ENCODE peak calls at places on chromosomes 12 and 14, in four cellular contexts. E is AG10803, P is IMR-90, V is ascending aorta. C is an unnamed sample.

GRCh38 chr12:5377997-5378596 is 53.8 kb upstream of the NTF3 start:
- DNase-seq in E (peak; percentile 67), P (no peak), V (no peak), C (no peak)

GRCh38 chr12:24705741-24706358 is 243.1 kb downstream of the BCAT1 start:
- DNase-seq in E (peak; percentile 2), P (peak; percentile 29), V (no peak), C (peak; percentile 9)

GRCh38 chr12:5220835-5221234 is 177.2 kb downstream of the KCNA5 start:
- DNase-seq in E (peak; percentile 16), P (peak; percentile 11), V (no peak), C (no peak)

GRCh38 chr12:94100990-94101901 is 47.1 kb upstream of the PLXNC1 start:
- DNase-seq in E (peak; percentile 63), P (peak; percentile 58), V (no peak), C (peak; percentile 81)

GRCh38 chr12:49705479-49706267 is 1.5 kb downstream of the FMNL3 start:
- DNase-seq in E (peak; percentile 68), P (peak; percentile 84), V (peak; percentile 24), C (peak; percentile 56)

GRCh38 chr12:94290353-94290752 is 142.0 kb downstream of the PLXNC1 start:
- DNase-seq in E (no peak), P (no peak), V (no peak), C (no peak)

GRCh38 chr14:44895716-44896115 is 66.0 kb downstream of the KLHL28 start:
- DNase-seq in E (peak; percentile 89), P (peak; percentile 90), V (no peak), C (peak; percentile 30)

GRCh38 chr12:67998379-67998778 is 9.1 kb downstream of the IFNG-AS1 start:
- DNase-seq in E (no peak), P (no peak), V (no peak), C (no peak)

GRCh38 chr12:92784795-92785562 is 82.2 kb downstream of the PLEKHG7 start:
- DNase-seq in E (peak; percentile 65), P (peak; percentile 79), V (no peak), C (peak; percentile 84)

GRCh38 chr12:73935817-73936216 is 601.8 kb upstream of the ATXN7L3B start:
- DNase-seq in E (no peak), P (no peak), V (no peak), C (no peak)

GRCh38 chr12:89927226-89927698 is 218.6 kb upstream of the ATP2B1 start:
- DNase-seq in E (no peak), P (no peak), V (no peak), C (no peak)

GRCh38 chr14:74049886-74050495 is 30.8 kb downstream of the BBOF1 start:
- DNase-seq in E (peak; percentile 17), P (no peak), V (no peak), C (no peak)

GRCh38 chr14:23095196-23096108 is at the start of gene C14orf119:
- DNase-seq in E (peak; percentile 99), P (peak; percentile 99), V (peak; percentile 99), C (peak; percentile 100)

GRCh38 chr12:81809829-81810595 is 50.9 kb upstream of the PPFIA2 start:
- DNase-seq in E (no peak), P (no peak), V (no peak), C (peak; percentile 9)

GRCh38 chr14:104361101-104361591 is 218.4 kb upstream of the C14orf180 start:
- DNase-seq in E (no peak), P (no peak), V (peak; percentile 4), C (no peak)

GRCh38 chr14:47435331-47435965 is 240.0 kb downstream of the MDGA2 start:
- DNase-seq in E (no peak), P (no peak), V (no peak), C (no peak)

GRCh38 chr12:91009319-91009950 is 4.7 kb upstream of the EPYC start:
- DNase-seq in E (no peak), P (peak; percentile 41), V (no peak), C (peak; percentile 9)

GRCh38 chr12:93552427-93552826 is 20.0 kb upstream of the SOCS2 start:
- DNase-seq in E (no peak), P (no peak), V (no peak), C (no peak)

GRCh38 chr12:103930787-103931536 is 752 bp downstream of the HSP90B1 start:
- DNase-seq in E (peak; percentile 40), P (peak; percentile 30), V (no peak), C (peak; percentile 55)

GRCh38 chr14:101361451-101362433 is 199.6 kb upstream of the DIO3 start:
- DNase-seq in E (no peak), P (no peak), V (no peak), C (no peak)

GRCh38 chr14:101230851-101231550 is 327.5 kb upstream of the RTL1 start:
- DNase-seq in E (no peak), P (no peak), V (no peak), C (no peak)

GRCh38 chr14:31312934-31313333 is 105.3 kb upstream of the HECTD1 start:
- DNase-seq in E (no peak), P (no peak), V (no peak), C (no peak)

GRCh38 chr12:32261638-32262037 is 137.7 kb upstream of the FGD4 start:
- DNase-seq in E (no peak), P (no peak), V (no peak), C (no peak)

GRCh38 chr12:22709292-22709691 is 84.3 kb downstream of the ETNK1 start:
- DNase-seq in E (peak; percentile 32), P (no peak), V (no peak), C (peak; percentile 15)

GRCh38 chr12:121190523-121191031 is 19.4 kb upstream of the P2RX4 start:
- DNase-seq in E (peak; percentile 95), P (peak; percentile 97), V (no peak), C (peak; percentile 97)

GRCh38 chr12:52009081-52009751 is 2.5 kb downstream of the TAMALIN start:
- DNase-seq in E (no peak), P (no peak), V (no peak), C (no peak)

GRCh38 chr12:118238888-118239287 is 103.0 kb downstream of the PEBP1 start:
- DNase-seq in E (no peak), P (no peak), V (no peak), C (no peak)

GRCh38 chr12:22163594-22163993 is 117.6 kb downstream of the CMAS start:
- DNase-seq in E (no peak), P (no peak), V (no peak), C (no peak)

GRCh38 chr14:42930058-42930457 is 1323.4 kb downstream of the LRFN5 start:
- DNase-seq in E (no peak), P (peak; percentile 58), V (no peak), C (no peak)

GRCh38 chr14:69355955-69356321 is 42.2 kb downstream of the ERH start:
- DNase-seq in E (peak; percentile 88), P (peak; percentile 78), V (peak; percentile 50), C (peak; percentile 73)

GRCh38 chr14:99995700-99996356 is 69.4 kb upstream of the EVL start:
- DNase-seq in E (peak; percentile 50), P (peak; percentile 54), V (no peak), C (peak; percentile 57)

GRCh38 chr14:74299061-74299545 is 3.6 kb downstream of the ABCD4 start:
- DNase-seq in E (peak; percentile 58), P (peak; percentile 34), V (no peak), C (peak; percentile 22)

GRCh38 chr12:109711596-109712461 is 1.8 kb upstream of the FAM222A start:
- DNase-seq in E (no peak), P (no peak), V (no peak), C (no peak)

GRCh38 chr12:15794836-15795235 is 5.6 kb upstream of the EPS8 start:
- DNase-seq in E (no peak), P (no peak), V (no peak), C (no peak)

GRCh38 chr14:96390965-96391292 is 999 bp upstream of the AK7 start:
- DNase-seq in E (no peak), P (no peak), V (no peak), C (no peak)

GRCh38 chr14:96393292-96393691 is 1.4 kb downstream of the AK7 start:
- DNase-seq in E (no peak), P (no peak), V (no peak), C (no peak)

GRCh38 chr14:96394047-96394815 is 2.3 kb downstream of the AK7 start:
- DNase-seq in E (no peak), P (no peak), V (no peak), C (no peak)

DNA sequence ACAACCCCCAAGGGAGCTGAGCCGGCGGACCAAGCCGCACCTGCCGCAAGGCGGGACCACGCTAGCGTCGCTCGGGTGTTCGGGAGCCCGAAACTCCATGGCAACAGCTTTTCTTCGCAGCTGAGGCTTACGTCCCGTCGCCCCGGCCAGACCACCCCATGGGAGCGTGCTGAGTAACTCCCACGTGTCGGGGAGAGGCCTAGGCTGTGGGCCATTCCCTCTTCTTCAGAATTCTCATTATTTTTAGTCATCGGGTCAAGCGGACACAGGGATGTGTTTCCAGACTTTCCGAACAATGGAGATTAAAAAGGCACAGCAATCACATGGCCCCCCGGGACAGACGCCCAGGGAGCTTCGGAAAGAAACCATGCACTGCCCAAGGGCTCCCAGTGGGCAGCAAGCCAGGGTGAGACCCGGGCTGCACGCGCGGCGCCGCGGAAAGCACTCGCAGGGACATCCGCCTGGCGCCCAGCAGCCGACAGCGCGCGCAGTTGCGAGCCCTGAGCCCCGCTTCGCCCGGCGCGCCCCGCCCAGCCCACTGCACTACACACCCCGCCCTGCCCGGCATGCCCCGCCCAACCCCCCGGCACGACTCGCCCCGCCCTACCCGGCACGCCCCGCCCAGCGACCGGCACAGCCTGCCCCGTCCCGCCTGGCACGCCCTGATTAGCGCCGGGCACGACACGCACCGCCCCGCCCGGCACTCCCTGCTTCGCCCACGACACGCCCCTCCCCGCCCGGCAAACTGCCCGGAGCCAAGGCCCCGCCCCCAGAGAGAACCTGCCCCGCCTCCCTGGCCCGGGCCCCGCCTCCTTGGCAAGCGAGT is 422 bp upstream of the AK7 start:
- DNase-seq in E (peak; percentile 93), P (peak; percentile 90), V (peak; percentile 82), C (peak; percentile 95)
- H3K4me3 ChIP-seq in E (peak overlapping the region; percentile 74), P (peak overlapping the region; percentile 95), V (peak overlapping the region; percentile 41), C (peak overlapping the region; percentile 67)

DNA sequence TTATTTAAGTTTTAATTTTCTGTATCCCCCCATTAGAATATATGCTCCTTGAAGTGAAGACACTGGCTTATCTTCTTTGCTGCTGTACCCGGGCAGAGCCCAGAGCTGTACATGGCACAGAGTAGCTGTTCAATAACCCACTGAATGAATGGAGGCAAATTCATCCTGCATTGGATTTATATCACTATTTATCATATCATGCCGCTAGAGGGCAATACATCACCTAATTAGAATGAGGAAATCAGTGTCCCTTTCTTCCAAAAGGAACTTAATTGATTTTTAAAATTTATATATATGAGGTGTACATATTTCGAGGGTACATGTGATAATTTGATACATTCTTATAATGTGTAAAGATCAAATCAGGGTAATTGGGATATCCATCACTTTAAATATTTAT is 89.2 kb upstream of the TMEM260 start:
- DNase-seq in E (peak; percentile 39), P (peak; percentile 40), V (no peak), C (peak; percentile 63)
- TF ChIP-seq CTCF in E (peak; percentile 66), P (peak; percentile 57), V (no peak), C (peak; percentile 43)

GRCh38 chr12:1630827-1631591 is 2.0 kb downstream of the WNT5B start:
- DNase-seq in E (peak; percentile 37), P (peak; percentile 77), V (no peak), C (peak; percentile 52)
- H3K4me3 ChIP-seq in E (no peak overlapping the region), P (no peak overlapping the region), V (no peak overlapping the region), C (no peak overlapping the region)

DNA sequence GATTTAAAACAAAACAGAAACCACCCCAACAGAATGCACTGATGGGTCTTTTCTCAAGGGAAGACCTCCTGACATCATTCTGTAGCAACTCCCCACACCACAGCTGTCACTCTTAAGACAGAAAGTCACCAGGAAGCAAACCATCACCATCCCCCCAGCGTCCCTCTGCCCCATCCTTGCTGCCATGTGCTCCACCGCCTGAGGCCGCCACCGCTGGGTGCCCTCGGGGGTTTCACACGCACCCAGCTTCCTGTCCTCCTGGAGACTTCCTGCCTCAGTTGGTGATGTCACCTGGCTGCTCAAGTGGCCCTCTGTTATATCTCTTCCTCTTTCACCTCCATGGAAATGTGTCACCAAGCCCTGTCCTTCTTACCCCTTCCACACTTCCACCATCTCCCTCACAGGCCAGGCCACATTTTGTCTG is 71.4 kb upstream of the GPR68 start:
- DNase-seq in E (no peak), P (no peak), V (no peak), C (no peak)
- TF ChIP-seq CTCF in E (no peak), P (no peak), V (no peak), C (no peak)

GRCh38 chr12:50927356-50927755 is 25.0 kb upstream of the HIGD1C start:
- DNase-seq in E (no peak), P (no peak), V (no peak), C (no peak)
- H3K4me3 ChIP-seq in E (no peak overlapping the region), P (no peak overlapping the region), V (peak overlapping the region; percentile 75), C (peak overlapping the region; percentile 84)

C was measured in cardiac fibroblast.